ENCODE peak calls at places on chromosomes 4 and X, in seven cellular contexts. One of them, this sample, is unnamed.
A peak's percentile ranks its signal among the peaks of the same experiment; 100 is the strongest.

GRCh38 chr4:9765091-9765490 is 16.3 kb upstream of the DRD5 start:
- DNase-seq in iPS-NIHi11: peak; percentile 56
- DNase-seq in activated T-helper 1 cell treated with Interleukin-2 at 50 U/mL for 16 hours: no peak
- DNase-seq in astrocyte of the hippocampus: peak; percentile 11
- DNase-seq in LNCaP clone FGC: peak; percentile 7
- DNase-seq in heart right ventricle: no peak
- DNase-seq in ureter: no peak
- DNase-seq in this sample: no peak

GRCh38 chr4:162522724-162523123 is 358.9 kb upstream of the FSTL5 start:
- DNase-seq in iPS-NIHi11: no peak
- DNase-seq in activated T-helper 1 cell treated with Interleukin-2 at 50 U/mL for 16 hours: no peak
- DNase-seq in astrocyte of the hippocampus: no peak
- DNase-seq in LNCaP clone FGC: no peak
- DNase-seq in heart right ventricle: no peak
- DNase-seq in ureter: no peak
- DNase-seq in this sample: no peak

GRCh38 chr4:32172761-32173160 is 1452.6 kb downstream of the PCDH7 start:
- DNase-seq in iPS-NIHi11: no peak
- DNase-seq in activated T-helper 1 cell treated with Interleukin-2 at 50 U/mL for 16 hours: no peak
- DNase-seq in astrocyte of the hippocampus: peak; percentile 56
- DNase-seq in LNCaP clone FGC: no peak
- DNase-seq in heart right ventricle: no peak
- DNase-seq in ureter: no peak
- DNase-seq in this sample: no peak

GRCh38 chrX:1465261-1466231 is 12.8 kb upstream of the ASMTL start:
- DNase-seq in iPS-NIHi11: no peak
- DNase-seq in activated T-helper 1 cell treated with Interleukin-2 at 50 U/mL for 16 hours: no peak
- DNase-seq in astrocyte of the hippocampus: peak; percentile 10
- DNase-seq in LNCaP clone FGC: no peak
- DNase-seq in heart right ventricle: no peak
- DNase-seq in ureter: peak; percentile 40
- DNase-seq in this sample: no peak

GRCh38 chrX:136954930-136955329 is 74.4 kb upstream of the RBMX start:
- DNase-seq in iPS-NIHi11: no peak
- DNase-seq in activated T-helper 1 cell treated with Interleukin-2 at 50 U/mL for 16 hours: no peak
- DNase-seq in astrocyte of the hippocampus: peak; percentile 39
- DNase-seq in LNCaP clone FGC: no peak
- DNase-seq in heart right ventricle: no peak
- DNase-seq in ureter: no peak
- DNase-seq in this sample: no peak

GRCh38 chrX:37997096-37997495 is 9.3 kb upstream of the SYTL5 start:
- DNase-seq in iPS-NIHi11: no peak
- DNase-seq in activated T-helper 1 cell treated with Interleukin-2 at 50 U/mL for 16 hours: no peak
- DNase-seq in astrocyte of the hippocampus: no peak
- DNase-seq in LNCaP clone FGC: no peak
- DNase-seq in heart right ventricle: no peak
- DNase-seq in ureter: no peak
- DNase-seq in this sample: no peak

GRCh38 chrX:9369802-9370291 is 95.0 kb upstream of the TBL1X start:
- DNase-seq in iPS-NIHi11: no peak
- DNase-seq in activated T-helper 1 cell treated with Interleukin-2 at 50 U/mL for 16 hours: no peak
- DNase-seq in astrocyte of the hippocampus: peak; percentile 17
- DNase-seq in LNCaP clone FGC: no peak
- DNase-seq in heart right ventricle: no peak
- DNase-seq in ureter: no peak
- DNase-seq in this sample: no peak

GRCh38 chr4:75939890-75940691 is 722 bp downstream of the NAAA start:
- DNase-seq in iPS-NIHi11: peak; percentile 86
- DNase-seq in activated T-helper 1 cell treated with Interleukin-2 at 50 U/mL for 16 hours: peak; percentile 57
- DNase-seq in astrocyte of the hippocampus: peak; percentile 77
- DNase-seq in LNCaP clone FGC: no peak
- DNase-seq in heart right ventricle: peak; percentile 78
- DNase-seq in ureter: peak; percentile 71
- DNase-seq in this sample: peak; percentile 54

GRCh38 chr4:115113382-115114106 is at the start of gene NDST4:
- DNase-seq in iPS-NIHi11: peak; percentile 13
- DNase-seq in activated T-helper 1 cell treated with Interleukin-2 at 50 U/mL for 16 hours: no peak
- DNase-seq in astrocyte of the hippocampus: peak; percentile 77
- DNase-seq in LNCaP clone FGC: peak; percentile 38
- DNase-seq in heart right ventricle: no peak
- DNase-seq in ureter: no peak
- DNase-seq in this sample: no peak

GRCh38 chr4:108199881-108200280 is 31.1 kb upstream of the LEF1 start:
- DNase-seq in iPS-NIHi11: no peak
- DNase-seq in activated T-helper 1 cell treated with Interleukin-2 at 50 U/mL for 16 hours: no peak
- DNase-seq in astrocyte of the hippocampus: no peak
- DNase-seq in LNCaP clone FGC: no peak
- DNase-seq in heart right ventricle: no peak
- DNase-seq in ureter: no peak
- DNase-seq in this sample: no peak

GRCh38 chr4:54234497-54235205 is 5.6 kb downstream of the PDGFRA start:
- DNase-seq in iPS-NIHi11: no peak
- DNase-seq in activated T-helper 1 cell treated with Interleukin-2 at 50 U/mL for 16 hours: no peak
- DNase-seq in astrocyte of the hippocampus: peak; percentile 42
- DNase-seq in LNCaP clone FGC: no peak
- DNase-seq in heart right ventricle: no peak
- DNase-seq in ureter: no peak
- DNase-seq in this sample: no peak

GRCh38 chrX:154019633-154020499 is at the start of gene IRAK1:
- DNase-seq in iPS-NIHi11: peak; percentile 78
- DNase-seq in activated T-helper 1 cell treated with Interleukin-2 at 50 U/mL for 16 hours: peak; percentile 48
- DNase-seq in astrocyte of the hippocampus: peak; percentile 83
- DNase-seq in LNCaP clone FGC: no peak
- DNase-seq in heart right ventricle: peak; percentile 66
- DNase-seq in ureter: peak; percentile 55
- DNase-seq in this sample: no peak

GRCh38 chr4:1655676-1656075 is 28.4 kb downstream of the FAM53A start:
- DNase-seq in iPS-NIHi11: peak; percentile 4
- DNase-seq in activated T-helper 1 cell treated with Interleukin-2 at 50 U/mL for 16 hours: no peak
- DNase-seq in astrocyte of the hippocampus: no peak
- DNase-seq in LNCaP clone FGC: no peak
- DNase-seq in heart right ventricle: no peak
- DNase-seq in ureter: no peak
- DNase-seq in this sample: no peak

GRCh38 chr4:110165382-110166285 is 32.8 kb downstream of the ELOVL6 start:
- DNase-seq in iPS-NIHi11: no peak
- DNase-seq in activated T-helper 1 cell treated with Interleukin-2 at 50 U/mL for 16 hours: peak; percentile 36
- DNase-seq in astrocyte of the hippocampus: peak; percentile 48
- DNase-seq in LNCaP clone FGC: no peak
- DNase-seq in heart right ventricle: no peak
- DNase-seq in ureter: no peak
- DNase-seq in this sample: no peak

GRCh38 chr4:101153653-101154052 is 193.7 kb downstream of the PPP3CA start:
- DNase-seq in iPS-NIHi11: no peak
- DNase-seq in activated T-helper 1 cell treated with Interleukin-2 at 50 U/mL for 16 hours: no peak
- DNase-seq in astrocyte of the hippocampus: no peak
- DNase-seq in LNCaP clone FGC: no peak
- DNase-seq in heart right ventricle: no peak
- DNase-seq in ureter: no peak
- DNase-seq in this sample: no peak

GRCh38 chr4:165190591-165191212 is 16.7 kb upstream of the KLHL2 start:
- DNase-seq in iPS-NIHi11: no peak
- DNase-seq in activated T-helper 1 cell treated with Interleukin-2 at 50 U/mL for 16 hours: no peak
- DNase-seq in astrocyte of the hippocampus: peak; percentile 17
- DNase-seq in LNCaP clone FGC: no peak
- DNase-seq in heart right ventricle: no peak
- DNase-seq in ureter: no peak
- DNase-seq in this sample: no peak

GRCh38 chrX:129037389-129037788 is 485.9 kb downstream of the SMARCA1 start:
- DNase-seq in iPS-NIHi11: no peak
- DNase-seq in activated T-helper 1 cell treated with Interleukin-2 at 50 U/mL for 16 hours: no peak
- DNase-seq in astrocyte of the hippocampus: no peak
- DNase-seq in LNCaP clone FGC: no peak
- DNase-seq in heart right ventricle: no peak
- DNase-seq in ureter: no peak
- DNase-seq in this sample: no peak

GRCh38 chrX:989959-990510 is 222.4 kb downstream of the CRLF2 start:
- DNase-seq in iPS-NIHi11: no peak
- DNase-seq in activated T-helper 1 cell treated with Interleukin-2 at 50 U/mL for 16 hours: peak; percentile 62
- DNase-seq in astrocyte of the hippocampus: peak; percentile 94
- DNase-seq in LNCaP clone FGC: peak; percentile 97
- DNase-seq in heart right ventricle: peak; percentile 28
- DNase-seq in ureter: peak; percentile 92
- DNase-seq in this sample: peak; percentile 34

GRCh38 chrX:12771445-12772069 is 19.7 kb upstream of the PRPS2 start:
- DNase-seq in iPS-NIHi11: peak; percentile 49
- DNase-seq in activated T-helper 1 cell treated with Interleukin-2 at 50 U/mL for 16 hours: peak; percentile 49
- DNase-seq in astrocyte of the hippocampus: peak; percentile 48
- DNase-seq in LNCaP clone FGC: no peak
- DNase-seq in heart right ventricle: peak; percentile 39
- DNase-seq in ureter: no peak
- DNase-seq in this sample: no peak

GRCh38 chrX:79336869-79337815 is 30.0 kb downstream of the ITM2A start:
- DNase-seq in iPS-NIHi11: no peak
- DNase-seq in activated T-helper 1 cell treated with Interleukin-2 at 50 U/mL for 16 hours: no peak
- DNase-seq in astrocyte of the hippocampus: no peak
- DNase-seq in LNCaP clone FGC: no peak
- DNase-seq in heart right ventricle: no peak
- DNase-seq in ureter: no peak
- DNase-seq in this sample: no peak

GRCh38 chrX:55715847-55716246 is 1.7 kb upstream of the RRAGB start:
- DNase-seq in iPS-NIHi11: peak; percentile 7
- DNase-seq in activated T-helper 1 cell treated with Interleukin-2 at 50 U/mL for 16 hours: no peak
- DNase-seq in astrocyte of the hippocampus: no peak
- DNase-seq in LNCaP clone FGC: no peak
- DNase-seq in heart right ventricle: no peak
- DNase-seq in ureter: no peak
- DNase-seq in this sample: no peak

GRCh38 chrX:73932522-73932921 is 369.5 kb downstream of the CHIC1 start:
- DNase-seq in iPS-NIHi11: no peak
- DNase-seq in activated T-helper 1 cell treated with Interleukin-2 at 50 U/mL for 16 hours: no peak
- DNase-seq in astrocyte of the hippocampus: no peak
- DNase-seq in LNCaP clone FGC: no peak
- DNase-seq in heart right ventricle: no peak
- DNase-seq in ureter: no peak
- DNase-seq in this sample: no peak

GRCh38 chr4:8146158-8146557 is 12.5 kb downstream of the ABLIM2 start:
- DNase-seq in iPS-NIHi11: no peak
- DNase-seq in activated T-helper 1 cell treated with Interleukin-2 at 50 U/mL for 16 hours: no peak
- DNase-seq in astrocyte of the hippocampus: no peak
- DNase-seq in LNCaP clone FGC: no peak
- DNase-seq in heart right ventricle: no peak
- DNase-seq in ureter: no peak
- DNase-seq in this sample: no peak

GRCh38 chrX:37378399-37378798 is 29.2 kb downstream of the PRRG1 start:
- DNase-seq in iPS-NIHi11: no peak
- DNase-seq in activated T-helper 1 cell treated with Interleukin-2 at 50 U/mL for 16 hours: no peak
- DNase-seq in astrocyte of the hippocampus: peak; percentile 4
- DNase-seq in LNCaP clone FGC: peak; percentile 66
- DNase-seq in heart right ventricle: no peak
- DNase-seq in ureter: no peak
- DNase-seq in this sample: no peak

GRCh38 chr4:155062948-155063347 is 145.5 kb upstream of the NPY2R start:
- DNase-seq in iPS-NIHi11: no peak
- DNase-seq in activated T-helper 1 cell treated with Interleukin-2 at 50 U/mL for 16 hours: no peak
- DNase-seq in astrocyte of the hippocampus: no peak
- DNase-seq in LNCaP clone FGC: no peak
- DNase-seq in heart right ventricle: no peak
- DNase-seq in ureter: no peak
- DNase-seq in this sample: no peak

GRCh38 chr4:52628974-52629373 is 30.1 kb downstream of the USP46 start:
- DNase-seq in iPS-NIHi11: no peak
- DNase-seq in activated T-helper 1 cell treated with Interleukin-2 at 50 U/mL for 16 hours: no peak
- DNase-seq in astrocyte of the hippocampus: no peak
- DNase-seq in LNCaP clone FGC: no peak
- DNase-seq in heart right ventricle: no peak
- DNase-seq in ureter: no peak
- DNase-seq in this sample: no peak

GRCh38 chrX:24231169-24231568 is 81.6 kb downstream of the ZFX start:
- DNase-seq in iPS-NIHi11: no peak
- DNase-seq in activated T-helper 1 cell treated with Interleukin-2 at 50 U/mL for 16 hours: no peak
- DNase-seq in astrocyte of the hippocampus: peak; percentile 79
- DNase-seq in LNCaP clone FGC: no peak
- DNase-seq in heart right ventricle: no peak
- DNase-seq in ureter: no peak
- DNase-seq in this sample: peak; percentile 8

GRCh38 chrX:40201486-40201885 is 103.7 kb upstream of the BCOR start:
- DNase-seq in iPS-NIHi11: no peak
- DNase-seq in activated T-helper 1 cell treated with Interleukin-2 at 50 U/mL for 16 hours: no peak
- DNase-seq in astrocyte of the hippocampus: no peak
- DNase-seq in LNCaP clone FGC: no peak
- DNase-seq in heart right ventricle: no peak
- DNase-seq in ureter: no peak
- DNase-seq in this sample: no peak

GRCh38 chrX:148310402-148311200 is 189.8 kb upstream of the AFF2 start:
- DNase-seq in iPS-NIHi11: no peak
- DNase-seq in activated T-helper 1 cell treated with Interleukin-2 at 50 U/mL for 16 hours: peak; percentile 29
- DNase-seq in astrocyte of the hippocampus: no peak
- DNase-seq in LNCaP clone FGC: no peak
- DNase-seq in heart right ventricle: no peak
- DNase-seq in ureter: no peak
- DNase-seq in this sample: no peak

GRCh38 chr4:18445110-18445509 is 423.6 kb upstream of the LCORL start:
- DNase-seq in iPS-NIHi11: no peak
- DNase-seq in activated T-helper 1 cell treated with Interleukin-2 at 50 U/mL for 16 hours: no peak
- DNase-seq in astrocyte of the hippocampus: no peak
- DNase-seq in LNCaP clone FGC: no peak
- DNase-seq in heart right ventricle: no peak
- DNase-seq in ureter: no peak
- DNase-seq in this sample: no peak

GRCh38 chrX:104707572-104707971 is 141.6 kb downstream of the IL1RAPL2 start:
- DNase-seq in iPS-NIHi11: no peak
- DNase-seq in activated T-helper 1 cell treated with Interleukin-2 at 50 U/mL for 16 hours: no peak
- DNase-seq in astrocyte of the hippocampus: no peak
- DNase-seq in LNCaP clone FGC: no peak
- DNase-seq in heart right ventricle: no peak
- DNase-seq in ureter: no peak
- DNase-seq in this sample: no peak

GRCh38 chr4:5050520-5050955 is 742 bp upstream of the STK32B start:
- DNase-seq in iPS-NIHi11: peak; percentile 89
- DNase-seq in activated T-helper 1 cell treated with Interleukin-2 at 50 U/mL for 16 hours: no peak
- DNase-seq in astrocyte of the hippocampus: peak; percentile 89
- DNase-seq in LNCaP clone FGC: peak; percentile 25
- DNase-seq in heart right ventricle: peak; percentile 69
- DNase-seq in ureter: peak; percentile 73
- DNase-seq in this sample: peak; percentile 53

GRCh38 chrX:150156615-150157014 is 206.5 kb upstream of the MAMLD1 start:
- DNase-seq in iPS-NIHi11: no peak
- DNase-seq in activated T-helper 1 cell treated with Interleukin-2 at 50 U/mL for 16 hours: no peak
- DNase-seq in astrocyte of the hippocampus: no peak
- DNase-seq in LNCaP clone FGC: no peak
- DNase-seq in heart right ventricle: no peak
- DNase-seq in ureter: no peak
- DNase-seq in this sample: no peak

GRCh38 chrX:155266446-155266845 is 2.2 kb upstream of the RAB39B start:
- DNase-seq in iPS-NIHi11: no peak
- DNase-seq in activated T-helper 1 cell treated with Interleukin-2 at 50 U/mL for 16 hours: no peak
- DNase-seq in astrocyte of the hippocampus: no peak
- DNase-seq in LNCaP clone FGC: no peak
- DNase-seq in heart right ventricle: no peak
- DNase-seq in ureter: no peak
- DNase-seq in this sample: no peak

GRCh38 chr4:176902710-176903323 is 110.1 kb upstream of the VEGFC start:
- DNase-seq in iPS-NIHi11: no peak
- DNase-seq in activated T-helper 1 cell treated with Interleukin-2 at 50 U/mL for 16 hours: no peak
- DNase-seq in astrocyte of the hippocampus: peak; percentile 31
- DNase-seq in LNCaP clone FGC: no peak
- DNase-seq in heart right ventricle: no peak
- DNase-seq in ureter: no peak
- DNase-seq in this sample: no peak

GRCh38 chr4:159420162-159421057 is 317.5 kb downstream of the RAPGEF2 start:
- DNase-seq in iPS-NIHi11: no peak
- DNase-seq in activated T-helper 1 cell treated with Interleukin-2 at 50 U/mL for 16 hours: no peak
- DNase-seq in astrocyte of the hippocampus: no peak
- DNase-seq in LNCaP clone FGC: no peak
- DNase-seq in heart right ventricle: no peak
- DNase-seq in ureter: no peak
- DNase-seq in this sample: no peak

GRCh38 chrX:48761674-48762471 is at the start of gene GLOD5:
- DNase-seq in iPS-NIHi11: peak; percentile 62
- DNase-seq in activated T-helper 1 cell treated with Interleukin-2 at 50 U/mL for 16 hours: no peak
- DNase-seq in astrocyte of the hippocampus: peak; percentile 26
- DNase-seq in LNCaP clone FGC: peak; percentile 79
- DNase-seq in heart right ventricle: no peak
- DNase-seq in ureter: peak; percentile 76
- DNase-seq in this sample: no peak

GRCh38 chr4:183140911-183141320 is 41.9 kb downstream of the WWC2 start:
- DNase-seq in iPS-NIHi11: no peak
- DNase-seq in activated T-helper 1 cell treated with Interleukin-2 at 50 U/mL for 16 hours: no peak
- DNase-seq in astrocyte of the hippocampus: peak; percentile 90
- DNase-seq in LNCaP clone FGC: no peak
- DNase-seq in heart right ventricle: no peak
- DNase-seq in ureter: no peak
- DNase-seq in this sample: no peak